ENCODE peak calls at places on chromosomes 13 and 19, in eight cellular contexts. K is naive B cell, D is heart left ventricle, N is Peyer's patch, T is amniotic epithelial cell, C is substantia nigra, S is AG04449, J is caudate nucleus. P is an unnamed sample.
A peak's percentile ranks its signal among the peaks of the same experiment; 100 is the strongest.

GRCh38 chr13:61180245-61180644 is 235.4 kb downstream of the PCDH20 start:
- DNase-seq in K (no peak), D (no peak), N (no peak), T (no peak), C (no peak), S (no peak), J (no peak), P (no peak)

GRCh38 chr13:62779146-62779545 is 1363.5 kb upstream of the PCDH20 start:
- DNase-seq in K (no peak), D (no peak), N (no peak), T (no peak), C (no peak), S (no peak), J (no peak), P (no peak)

GRCh38 chr19:12779162-12779993 is 4.0 kb upstream of the HOOK2 start:
- DNase-seq in K (no peak), D (peak; percentile 90), N (peak; percentile 64), T (peak; percentile 65), C (no peak), S (no peak), J (no peak), P (peak; percentile 53)

GRCh38 chr19:38060346-38060745 is 153.3 kb downstream of the SIPA1L3 start:
- DNase-seq in K (no peak), D (no peak), N (no peak), T (no peak), C (no peak), S (no peak), J (no peak), P (no peak)

GRCh38 chr19:42424712-42425131 is 2.5 kb downstream of the LIPE start:
- DNase-seq in K (no peak), D (peak; percentile 28), N (no peak), T (peak; percentile 35), C (no peak), S (no peak), J (no peak), P (no peak)

GRCh38 chr19:57056972-57057371 is 62.8 kb upstream of the USP29 start:
- DNase-seq in K (no peak), D (peak; percentile 73), N (peak; percentile 52), T (no peak), C (no peak), S (no peak), J (no peak), P (peak; percentile 48)

GRCh38 chr19:3304871-3305423 is 61.4 kb upstream of the NFIC start:
- DNase-seq in K (peak; percentile 59), D (peak; percentile 51), N (peak; percentile 82), T (peak; percentile 77), C (peak; percentile 19), S (no peak), J (no peak), P (peak; percentile 81)

GRCh38 chr19:1146858-1147780 is 26.9 kb downstream of the SBNO2 start:
- DNase-seq in K (no peak), D (no peak), N (no peak), T (no peak), C (no peak), S (no peak), J (no peak), P (no peak)

GRCh38 chr19:14649020-14649419 is 25.6 kb downstream of the ADGRE3 start:
- DNase-seq in K (no peak), D (no peak), N (no peak), T (no peak), C (no peak), S (no peak), J (no peak), P (no peak)

GRCh38 chr19:34960940-34961679 is 2.9 kb downstream of the ZNF792 start:
- DNase-seq in K (no peak), D (no peak), N (no peak), T (no peak), C (no peak), S (no peak), J (no peak), P (no peak)

GRCh38 chr19:8174706-8175105 is 25.3 kb upstream of the FBN3 start:
- DNase-seq in K (no peak), D (no peak), N (no peak), T (peak; percentile 89), C (no peak), S (no peak), J (no peak), P (no peak)

GRCh38 chr19:50777830-50778303 is 7.6 kb downstream of the GPR32 start:
- DNase-seq in K (no peak), D (no peak), N (no peak), T (no peak), C (no peak), S (no peak), J (peak; percentile 35), P (no peak)

GRCh38 chr13:113667771-113668490 is 912 bp downstream of the GRK1 start:
- DNase-seq in K (no peak), D (peak; percentile 20), N (peak; percentile 39), T (no peak), C (no peak), S (no peak), J (no peak), P (no peak)

GRCh38 chr13:113125506-113126264 is 3.1 kb downstream of the F10 start:
- DNase-seq in K (no peak), D (no peak), N (peak; percentile 25), T (no peak), C (no peak), S (no peak), J (no peak), P (peak; percentile 10)

GRCh38 chr19:57802269-57802668 is 12.4 kb downstream of the ZNF552 start:
- DNase-seq in K (peak; percentile 57), D (no peak), N (no peak), T (no peak), C (no peak), S (no peak), J (no peak), P (no peak)

GRCh38 chr19:48551437-48552302 is at the start of gene SULT2B1:
- DNase-seq in K (no peak), D (no peak), N (peak; percentile 89), T (no peak), C (no peak), S (no peak), J (no peak), P (peak; percentile 88)

GRCh38 chr13:94800423-94800822 is 88.1 kb upstream of the SOX21 start:
- DNase-seq in K (no peak), D (no peak), N (no peak), T (no peak), C (no peak), S (no peak), J (no peak), P (no peak)

GRCh38 chr19:44702551-44703176 is 3.7 kb downstream of the CEACAM16 start:
- DNase-seq in K (no peak), D (no peak), N (no peak), T (no peak), C (no peak), S (no peak), J (no peak), P (no peak)

GRCh38 chr13:65638572-65639168 is 1591.5 kb downstream of the PCDH9 start:
- DNase-seq in K (no peak), D (no peak), N (no peak), T (peak; percentile 63), C (no peak), S (peak; percentile 5), J (no peak), P (no peak)

GRCh38 chr13:49466240-49466914 is 22.3 kb downstream of the SETDB2 start:
- DNase-seq in K (no peak), D (no peak), N (no peak), T (no peak), C (no peak), S (no peak), J (no peak), P (no peak)

GRCh38 chr19:40423938-40424337 is 1.9 kb downstream of the SERTAD1 start:
- DNase-seq in K (no peak), D (no peak), N (no peak), T (no peak), C (no peak), S (no peak), J (no peak), P (no peak)

GRCh38 chr19:41531438-41532311 is 44.3 kb upstream of the CEACAM21 start:
- DNase-seq in K (peak; percentile 85), D (peak; percentile 84), N (peak; percentile 91), T (peak; percentile 11), C (no peak), S (no peak), J (no peak), P (peak; percentile 58)

GRCh38 chr19:38141108-38141507 is 82.9 kb downstream of the DPF1 start:
- DNase-seq in K (no peak), D (no peak), N (no peak), T (no peak), C (no peak), S (no peak), J (no peak), P (no peak)

GRCh38 chr13:46896346-46897138 is at the start of gene HTR2A:
- DNase-seq in K (no peak), D (peak; percentile 30), N (peak; percentile 47), T (peak; percentile 4), C (no peak), S (no peak), J (no peak), P (peak; percentile 29)